ENCODE peak calls at places on chromosomes 13 and 19, in six cellular contexts. G is GM12878, C is K562, V is endothelial cell of umbilical vein, E is A549, H is HepG2. R is an unnamed sample.

GRCh38 chr13:110262944-110263343 is 44.0 kb downstream of the COL4A1 start:
- DNase-seq in G (no peak), C (no peak), H (no peak), V (no peak), E (no peak), R (no peak)

GRCh38 chr13:111640476-111640875 is 320.0 kb downstream of the TEX29 start:
- DNase-seq in G (no peak), H (no peak), E (no peak), V (no peak), C (no peak), R (no peak)

GRCh38 chr13:94537740-94538630 is 58.0 kb downstream of the TGDS start:
- DNase-seq in C (no peak), H (no peak), G (no peak), E (no peak), V (no peak), R (no peak)

GRCh38 chr19:16259385-16260159 is 61.9 kb downstream of the AP1M1 start:
- DNase-seq in G (peak), H (no peak), C (no peak), E (no peak), V (no peak), R (no peak)

GRCh38 chr13:42377640-42378382 is 105.9 kb downstream of the AKAP11 start:
- DNase-seq in H (no peak), G (peak), C (no peak), V (no peak), E (no peak), R (peak)

GRCh38 chr19:10142701-10143375 is 23.1 kb upstream of the EIF3G start:
- DNase-seq in E (no peak), G (no peak), H (no peak), C (no peak), V (no peak), R (no peak)

GRCh38 chr13:101049166-101049850 is 367.0 kb downstream of the NALCN start:
- DNase-seq in C (no peak), V (no peak), E (no peak), H (no peak), G (no peak), R (no peak)

GRCh38 chr19:42553292-42554045 is 25.2 kb upstream of the CEACAM1 start:
- DNase-seq in H (peak), E (no peak), G (no peak), C (no peak), V (no peak), R (peak)

GRCh38 chr13:59247166-59247565 is 916.6 kb downstream of the DIAPH3 start:
- DNase-seq in G (no peak), C (no peak), H (no peak), V (peak), E (no peak), R (no peak)

GRCh38 chr19:58196911-58197616 is 14.2 kb downstream of the ZNF274 start:
- DNase-seq in C (no peak), E (no peak), G (no peak), V (peak), H (peak), R (peak)

GRCh38 chr19:48190288-48191284 is 20.1 kb downstream of the ZSWIM9 start:
- DNase-seq in C (peak), V (no peak), E (no peak), G (no peak), H (peak), R (peak)
- TF ChIP-seq MAX in C (no peak), V (no peak), E (no peak), G (no peak), H (no peak), R (no peak)

GRCh38 chr19:39524495-39524894 is 8.2 kb downstream of the EID2B start:
- DNase-seq in E (no peak), V (no peak), G (no peak), H (peak), C (no peak), R (no peak)
- H3K4me3 ChIP-seq in E (no peak), V (no peak), G (no peak), H (no peak), C (no peak), R (no peak)

DNA sequence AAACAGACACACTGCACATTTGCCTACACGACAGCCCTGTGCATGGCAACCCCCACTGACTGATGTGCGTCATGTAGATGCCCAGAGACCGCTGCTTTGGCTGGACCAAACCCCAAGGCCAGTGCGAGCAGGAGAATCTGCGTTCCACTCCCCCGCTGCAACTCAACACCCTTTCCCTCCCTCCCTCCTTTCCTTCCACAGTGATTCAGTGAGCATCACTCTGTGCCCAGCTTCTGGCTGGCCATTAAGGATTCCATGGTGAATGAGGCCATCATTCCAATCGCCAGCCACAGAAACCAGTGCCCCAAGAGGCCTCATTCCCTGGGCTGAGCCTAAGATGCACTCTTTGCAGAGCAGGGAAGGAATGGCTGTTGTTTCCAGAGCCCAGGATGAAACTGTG is 61.6 kb downstream of the GSX1 start:
- DNase-seq in H (no peak), G (no peak), V (no peak), C (no peak), E (no peak), R (no peak)
- TF ChIP-seq MYC in H (no peak), G (no peak), V (no peak), C (no peak), E (no peak), R (no peak)

DNA sequence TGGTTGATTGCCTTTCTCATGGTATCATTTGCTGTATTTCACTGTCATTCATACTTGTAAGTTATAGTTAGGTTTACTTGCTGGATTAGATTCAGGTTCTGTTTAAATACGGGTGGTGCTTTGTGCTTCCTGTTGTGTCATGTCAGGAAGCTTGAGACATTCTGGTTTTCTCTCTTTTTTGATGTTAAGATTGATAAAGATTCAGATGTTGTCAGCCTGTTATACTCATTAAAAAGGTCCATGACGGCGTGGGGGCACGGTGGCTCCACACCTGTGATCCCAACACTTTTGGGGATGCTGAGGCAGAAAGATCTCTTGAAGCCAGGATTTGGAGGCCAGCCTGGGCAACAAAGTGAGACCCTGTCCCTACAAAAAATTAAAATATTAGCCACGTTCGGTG is 45.7 kb downstream of the NAA16 start:
- DNase-seq in H (no peak), E (no peak), G (no peak), C (no peak), V (peak), R (peak)
- TF ChIP-seq MAX in H (no peak), E (no peak), G (no peak), C (no peak), V (no peak), R (no peak)

GRCh38 chr13:36767276-36767675 is 51.7 kb upstream of the RFXAP start:
- DNase-seq in H (no peak), G (no peak), C (no peak), V (no peak), E (no peak), R (no peak)

GRCh38 chr13:36764536-36764935 is 54.5 kb upstream of the RFXAP start:
- DNase-seq in E (no peak), V (no peak), C (no peak), G (no peak), H (no peak), R (no peak)

GRCh38 chr13:36763322-36763721 is 55.7 kb upstream of the RFXAP start:
- DNase-seq in C (no peak), E (no peak), H (no peak), G (no peak), V (no peak), R (no peak)

GRCh38 chr13:36766295-36766694 is 52.7 kb upstream of the RFXAP start:
- DNase-seq in G (no peak), H (peak), V (no peak), E (no peak), C (no peak), R (no peak)

GRCh38 chr13:36764957-36765356 is 54.1 kb upstream of the RFXAP start:
- DNase-seq in G (no peak), C (no peak), V (no peak), H (no peak), E (no peak), R (no peak)
- H3K4me3 ChIP-seq in G (no peak), C (no peak), V (no peak), H (no peak), E (no peak), R (no peak)

GRCh38 chr19:30846102-30846501 is 473.9 kb downstream of the ZNF536 start:
- DNase-seq in E (no peak), C (no peak), H (no peak), G (no peak), V (no peak), R (no peak)

GRCh38 chr19:30852168-30852567 is 480.0 kb downstream of the ZNF536 start:
- DNase-seq in E (no peak), C (no peak), G (no peak), H (no peak), V (no peak), R (no peak)

GRCh38 chr19:30853036-30853435 is 480.9 kb downstream of the ZNF536 start:
- DNase-seq in H (no peak), G (no peak), E (no peak), C (no peak), V (no peak), R (no peak)

GRCh38 chr19:30851646-30852045 is 479.5 kb downstream of the ZNF536 start:
- DNase-seq in G (no peak), E (no peak), C (no peak), V (no peak), H (no peak), R (no peak)

GRCh38 chr19:30848626-30849322 is 476.6 kb downstream of the ZNF536 start:
- DNase-seq in G (no peak), C (no peak), H (no peak), V (no peak), E (no peak), R (no peak)
- TF ChIP-seq MYC in G (no peak), C (no peak), H (no peak), V (no peak), E (no peak), R (no peak)